ENCODE peak calls at places on chromosomes 3 and 15, in ten cellular contexts. V is Caco-2, E is GM12864, D is LNCaP clone FGC, P is cardiac fibroblast, B is GM12865, Q is OCI-LY7, A is HepG2, F is IMR-90, K is stomach. L is an unnamed sample.
A peak's percentile ranks its signal among the peaks of the same experiment; 100 is the strongest.

GRCh38 chr3:63048365-63048764 is 173.1 kb upstream of the CADPS start:
- DNase-seq in E (no peak), F (no peak), D (no peak), K (no peak), P (no peak), A (no peak), Q (no peak), V (no peak), B (no peak), L (no peak)

GRCh38 chr3:63863150-63864007 is at the start of the genes ATXN7 and THOC7:
- DNase-seq in P (peak; percentile 55), E (no peak), D (no peak), K (peak; percentile 79), F (peak; percentile 38), Q (peak; percentile 72), A (peak; percentile 24), B (peak; percentile 76), V (peak; percentile 81), L (peak; percentile 82)

GRCh38 chr15:96352594-96353377 is 22.3 kb downstream of the NR2F2 start:
- DNase-seq in K (no peak), B (no peak), A (no peak), Q (no peak), F (peak; percentile 81), E (no peak), P (peak; percentile 70), D (no peak), V (no peak), L (no peak)

GRCh38 chr3:18499256-18499655 is 74.1 kb upstream of the SATB1 start:
- DNase-seq in K (no peak), V (no peak), F (no peak), E (no peak), D (no peak), B (peak; percentile 33), Q (peak; percentile 90), A (no peak), P (no peak), L (no peak)

GRCh38 chr3:142850395-142851023 is 38.4 kb downstream of the PCOLCE2 start:
- DNase-seq in Q (no peak), D (no peak), E (no peak), P (peak; percentile 97), F (peak; percentile 66), V (no peak), B (no peak), A (peak; percentile 39), K (peak; percentile 42), L (peak; percentile 92)

GRCh38 chr15:34038404-34039179 is 412 bp downstream of the AVEN start:
- DNase-seq in E (no peak), A (peak; percentile 55), K (peak; percentile 76), V (peak; percentile 74), B (peak; percentile 88), Q (peak; percentile 84), P (peak; percentile 74), F (peak; percentile 70), D (peak; percentile 32), L (peak; percentile 80)

GRCh38 chr15:57697588-57697987 is 8.9 kb upstream of the POLR2M start:
- DNase-seq in F (peak; percentile 19), D (no peak), B (no peak), P (peak; percentile 76), Q (no peak), A (no peak), K (no peak), V (no peak), E (no peak), L (peak; percentile 41)

GRCh38 chr15:65957451-65957850 is 88.2 kb downstream of the RAB11A start:
- DNase-seq in A (no peak), B (no peak), E (no peak), V (no peak), P (no peak), D (no peak), K (no peak), Q (no peak), F (no peak), L (no peak)

GRCh38 chr3:142896996-142897395 is 8.1 kb upstream of the PCOLCE2 start:
- DNase-seq in B (no peak), K (no peak), A (no peak), Q (no peak), D (no peak), F (no peak), E (no peak), P (no peak), V (no peak), L (no peak)

GRCh38 chr15:31349233-31350141 is 22.9 kb downstream of the KLF13 start:
- DNase-seq in A (no peak), F (no peak), Q (no peak), K (no peak), D (no peak), B (no peak), V (no peak), E (no peak), P (no peak), L (no peak)

GRCh38 chr15:31352283-31352880 is 25.7 kb downstream of the KLF13 start:
- DNase-seq in D (peak; percentile 50), F (peak; percentile 4), E (no peak), B (no peak), Q (no peak), A (no peak), K (peak; percentile 87), V (no peak), P (no peak), L (no peak)

GRCh38 chr15:31353931-31354330 is 27.3 kb downstream of the KLF13 start:
- DNase-seq in E (no peak), P (no peak), V (no peak), A (no peak), Q (no peak), F (no peak), D (peak; percentile 50), K (no peak), B (no peak), L (no peak)

GRCh38 chr15:31350771-31351170 is 24.1 kb downstream of the KLF13 start:
- DNase-seq in E (no peak), K (no peak), A (no peak), Q (no peak), B (no peak), F (no peak), D (no peak), V (no peak), P (no peak), L (no peak)

DNA sequence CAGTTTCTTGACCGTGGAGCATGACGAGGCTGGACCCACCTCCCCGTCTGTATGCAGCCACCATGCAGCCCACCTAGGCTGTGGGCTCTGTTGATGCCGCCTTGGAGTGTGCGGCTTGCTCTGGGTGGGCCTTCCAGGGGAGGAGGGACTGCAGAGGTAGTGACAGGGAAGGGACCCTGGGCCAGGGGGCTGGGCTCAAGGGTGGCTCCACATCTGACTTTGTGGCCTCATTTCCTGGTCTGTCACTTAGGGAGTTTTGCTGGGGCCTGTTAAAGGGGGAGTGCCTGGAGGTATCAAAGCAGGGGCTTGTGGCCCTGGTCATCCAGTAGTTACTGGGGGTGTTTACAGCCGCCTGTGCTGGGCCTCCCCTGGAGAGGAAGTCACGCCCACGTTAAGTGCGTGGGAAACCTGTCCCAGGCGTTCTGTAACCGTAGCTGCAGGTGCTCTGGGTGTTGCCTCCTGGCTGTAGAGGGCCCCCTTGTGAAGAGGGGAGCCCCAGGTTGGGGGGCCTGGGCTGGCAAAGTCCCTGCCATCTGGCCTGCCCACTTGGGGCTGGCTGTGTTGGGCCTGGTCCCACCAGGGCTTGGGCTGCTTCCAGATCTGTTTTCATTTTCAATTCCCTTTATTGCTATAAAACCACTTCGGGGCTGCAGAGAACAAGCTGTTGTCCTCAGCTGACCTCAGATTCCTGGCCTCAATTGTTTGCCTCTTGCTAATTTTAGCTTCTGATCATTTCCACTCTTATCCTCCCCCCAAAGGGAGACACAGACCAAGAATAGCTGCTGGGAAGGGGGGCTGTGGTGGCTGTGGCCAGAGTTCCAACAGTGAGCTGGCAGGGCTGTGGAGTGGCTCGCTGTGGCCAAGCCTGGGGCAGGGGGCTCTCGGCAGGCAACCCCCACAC is 26.5 kb downstream of the KLF13 start:
- DNase-seq in V (no peak), A (no peak), E (peak; percentile 59), D (no peak), B (peak; percentile 88), F (peak; percentile 82), Q (peak; percentile 71), P (peak; percentile 78), K (peak; percentile 67), L (peak; percentile 82)
- TF ChIP-seq CTCF in V (no peak), A (no peak), E (no peak), D (peak; percentile 8), B (no peak), F (no peak), Q (peak; percentile 58), P (no peak), K (no peak), L (no peak)

DNA sequence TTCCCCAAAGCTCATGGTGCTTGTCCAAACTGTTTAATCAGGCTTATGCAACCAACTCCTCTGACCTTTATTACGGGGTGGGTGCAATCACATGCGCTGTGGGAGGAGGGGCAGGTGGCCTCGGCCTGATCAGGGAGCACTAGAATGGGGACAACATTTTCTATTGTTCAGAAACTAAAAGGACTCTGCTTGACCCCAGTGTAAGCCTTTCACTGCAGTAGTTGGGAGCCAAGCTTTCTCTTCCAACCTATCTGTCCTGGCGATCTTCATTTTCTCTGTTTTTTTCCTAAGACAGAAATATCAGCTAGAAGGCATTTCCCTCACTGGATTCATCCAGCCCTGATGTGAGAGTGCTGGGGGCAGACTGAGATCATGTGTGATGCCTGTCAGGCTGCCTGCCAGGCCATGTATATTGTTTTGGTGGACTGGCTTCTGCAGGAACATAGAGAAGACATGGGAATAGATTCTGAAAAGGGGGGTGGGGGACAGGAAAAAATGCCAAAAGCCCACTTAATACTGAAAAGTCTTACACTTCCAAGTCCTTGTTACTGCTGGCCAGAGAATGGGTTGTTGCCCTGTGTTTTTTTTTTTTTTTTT is 627.0 kb upstream of the TBL1XR1 start:
- DNase-seq in P (peak; percentile 79), F (peak; percentile 55), A (peak; percentile 93), Q (no peak), E (no peak), D (no peak), K (peak; percentile 62), B (no peak), V (peak; percentile 66), L (peak; percentile 56)
- H3K4me3 ChIP-seq in P (no peak overlapping the region), F (no peak overlapping the region), A (peak overlapping the region; percentile 1), Q (no peak overlapping the region), E (no peak overlapping the region), D (no peak overlapping the region), K (no peak overlapping the region), B (no peak overlapping the region), V (no peak overlapping the region), L (no peak overlapping the region)

GRCh38 chr3:183823963-183824362 is 1.4 kb downstream of the MAP6D1 start:
- DNase-seq in Q (no peak), V (no peak), B (no peak), F (no peak), E (no peak), P (no peak), D (no peak), K (no peak), A (no peak), L (no peak)
- TF ChIP-seq CTCF in Q (peak; percentile 45), V (peak; percentile 33), B (no peak), F (no peak), E (no peak), P (no peak), D (no peak), K (no peak), A (no peak), L (no peak)

DNA sequence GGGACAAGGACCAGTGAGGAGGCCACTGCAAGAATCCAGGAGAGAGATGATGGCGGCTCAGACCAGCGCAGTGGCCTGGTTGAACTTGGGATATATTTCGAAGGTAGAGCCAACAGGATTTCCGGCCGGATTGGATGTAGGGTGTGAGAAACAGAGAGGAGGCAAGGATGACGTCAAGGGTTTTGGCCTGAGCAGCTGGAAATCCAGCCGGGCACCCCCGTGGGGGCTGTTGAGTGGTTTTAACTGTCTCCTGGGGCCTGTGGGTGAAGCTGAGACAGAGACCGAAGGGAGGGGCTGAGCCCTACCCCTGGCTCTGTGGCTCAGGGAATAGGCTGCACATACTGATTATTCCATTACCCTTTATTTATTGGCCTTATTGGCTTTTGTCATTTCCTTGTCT is 45.7 kb downstream of the EXOG start:
- DNase-seq in F (no peak), E (no peak), Q (no peak), A (no peak), K (no peak), V (no peak), B (no peak), D (no peak), P (peak; percentile 56), L (no peak)
- H3K4me3 ChIP-seq in F (no peak overlapping the region), E (no peak overlapping the region), Q (no peak overlapping the region), A (no peak overlapping the region), K (no peak overlapping the region), V (no peak overlapping the region), B (no peak overlapping the region), D (no peak overlapping the region), P (no peak overlapping the region), L (no peak overlapping the region)